ENCODE peak calls at places on chromosomes 5 and 9, in eight cellular contexts. One of them, this sample, is unnamed.

GRCh38 chr9:34454571-34455065 is 3.8 kb downstream of the FAM219A start:
- DNase-seq in PC-3: peak
- DNase-seq in cardiac fibroblast: peak
- DNase-seq in fibroblast of the aortic adventitia: peak
- DNase-seq in neural progenitor cell: no peak
- DNase-seq in A549: peak
- DNase-seq in GM06990: no peak
- DNase-seq in fibroblast of lung: peak
- DNase-seq in this sample: peak

GRCh38 chr5:67815455-67816391 is 399.8 kb upstream of the PIK3R1 start:
- DNase-seq in PC-3: peak
- DNase-seq in cardiac fibroblast: peak
- DNase-seq in fibroblast of the aortic adventitia: peak
- DNase-seq in neural progenitor cell: no peak
- DNase-seq in A549: no peak
- DNase-seq in GM06990: no peak
- DNase-seq in fibroblast of lung: peak
- DNase-seq in this sample: peak

GRCh38 chr9:83715221-83715620 is 7.5 kb upstream of the UBQLN1 start:
- DNase-seq in PC-3: no peak
- DNase-seq in cardiac fibroblast: no peak
- DNase-seq in fibroblast of the aortic adventitia: no peak
- DNase-seq in neural progenitor cell: no peak
- DNase-seq in A549: no peak
- DNase-seq in GM06990: no peak
- DNase-seq in fibroblast of lung: no peak
- DNase-seq in this sample: peak

GRCh38 chr5:58450811-58451629 is 8.9 kb downstream of the PLK2 start:
- DNase-seq in PC-3: no peak
- DNase-seq in cardiac fibroblast: peak
- DNase-seq in fibroblast of the aortic adventitia: peak
- DNase-seq in neural progenitor cell: no peak
- DNase-seq in A549: no peak
- DNase-seq in GM06990: no peak
- DNase-seq in fibroblast of lung: no peak
- DNase-seq in this sample: no peak

GRCh38 chr9:77021289-77021927 is 2.0 kb downstream of the FOXB2 start:
- DNase-seq in PC-3: no peak
- DNase-seq in cardiac fibroblast: peak
- DNase-seq in fibroblast of the aortic adventitia: peak
- DNase-seq in neural progenitor cell: peak
- DNase-seq in A549: no peak
- DNase-seq in GM06990: no peak
- DNase-seq in fibroblast of lung: peak
- DNase-seq in this sample: no peak

GRCh38 chr5:95647886-95648860 is 1.6 kb downstream of the RFESD start:
- DNase-seq in PC-3: no peak
- DNase-seq in cardiac fibroblast: peak
- DNase-seq in fibroblast of the aortic adventitia: peak
- DNase-seq in neural progenitor cell: no peak
- DNase-seq in A549: no peak
- DNase-seq in GM06990: no peak
- DNase-seq in fibroblast of lung: peak
- DNase-seq in this sample: peak

GRCh38 chr9:98097836-98098235 is 21.2 kb downstream of the TRIM14 start:
- DNase-seq in PC-3: peak
- DNase-seq in cardiac fibroblast: no peak
- DNase-seq in fibroblast of the aortic adventitia: no peak
- DNase-seq in neural progenitor cell: peak
- DNase-seq in A549: no peak
- DNase-seq in GM06990: no peak
- DNase-seq in fibroblast of lung: no peak
- DNase-seq in this sample: no peak

GRCh38 chr5:5886812-5887486 is 464.5 kb downstream of the ICE1 start:
- DNase-seq in PC-3: peak
- DNase-seq in cardiac fibroblast: no peak
- DNase-seq in fibroblast of the aortic adventitia: no peak
- DNase-seq in neural progenitor cell: peak
- DNase-seq in A549: peak
- DNase-seq in GM06990: peak
- DNase-seq in fibroblast of lung: no peak
- DNase-seq in this sample: no peak

GRCh38 chr9:36935768-36936497 is 98.1 kb downstream of the PAX5 start:
- DNase-seq in PC-3: no peak
- DNase-seq in cardiac fibroblast: no peak
- DNase-seq in fibroblast of the aortic adventitia: no peak
- DNase-seq in neural progenitor cell: no peak
- DNase-seq in A549: no peak
- DNase-seq in GM06990: no peak
- DNase-seq in fibroblast of lung: no peak
- DNase-seq in this sample: no peak

GRCh38 chr9:113306566-113306965 is 3.4 kb upstream of the RNF183 start:
- DNase-seq in PC-3: no peak
- DNase-seq in cardiac fibroblast: no peak
- DNase-seq in fibroblast of the aortic adventitia: no peak
- DNase-seq in neural progenitor cell: no peak
- DNase-seq in A549: no peak
- DNase-seq in GM06990: no peak
- DNase-seq in fibroblast of lung: no peak
- DNase-seq in this sample: no peak

GRCh38 chr9:113313276-113313675 is 10.1 kb upstream of the RNF183 start:
- DNase-seq in PC-3: no peak
- DNase-seq in cardiac fibroblast: no peak
- DNase-seq in fibroblast of the aortic adventitia: no peak
- DNase-seq in neural progenitor cell: no peak
- DNase-seq in A549: no peak
- DNase-seq in GM06990: no peak
- DNase-seq in fibroblast of lung: no peak
- DNase-seq in this sample: no peak

GRCh38 chr9:113307401-113307975 is 4.3 kb upstream of the RNF183 start:
- DNase-seq in PC-3: no peak
- DNase-seq in cardiac fibroblast: no peak
- DNase-seq in fibroblast of the aortic adventitia: no peak
- DNase-seq in neural progenitor cell: no peak
- DNase-seq in A549: no peak
- DNase-seq in GM06990: no peak
- DNase-seq in fibroblast of lung: no peak
- DNase-seq in this sample: no peak

GRCh38 chr9:113310538-113310937 is 7.4 kb upstream of the RNF183 start:
- DNase-seq in PC-3: no peak
- DNase-seq in cardiac fibroblast: no peak
- DNase-seq in fibroblast of the aortic adventitia: peak
- DNase-seq in neural progenitor cell: no peak
- DNase-seq in A549: no peak
- DNase-seq in GM06990: no peak
- DNase-seq in fibroblast of lung: no peak
- DNase-seq in this sample: peak

DNA sequence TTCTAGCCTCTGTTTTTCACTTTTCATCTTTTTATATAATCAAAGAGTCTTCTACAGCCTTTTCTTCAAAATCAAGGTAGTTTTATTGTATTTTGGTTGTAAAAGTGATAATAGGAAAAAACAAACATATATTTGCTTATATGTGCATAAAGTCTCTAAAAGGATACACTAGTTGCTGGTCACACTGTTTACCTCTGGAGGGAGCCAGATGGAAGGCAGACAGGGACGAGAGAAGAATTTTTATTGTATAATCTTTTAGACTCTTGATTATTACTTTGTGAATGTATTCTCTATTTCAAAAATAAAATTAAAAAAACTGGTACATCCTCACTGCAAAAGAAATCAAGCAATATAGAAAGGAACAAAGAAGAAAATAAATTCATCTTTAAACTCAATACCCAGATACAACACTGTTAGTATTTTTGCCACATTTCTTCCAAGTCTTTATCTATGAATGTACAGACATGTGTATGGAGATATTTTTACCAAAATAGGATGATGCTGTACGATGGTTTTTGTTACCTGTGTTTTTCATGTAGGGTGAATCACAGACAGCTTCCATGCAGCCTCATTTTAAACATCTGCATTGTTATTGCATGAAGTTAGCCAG is 6.1 kb upstream of the RNF183 start:
- DNase-seq in PC-3: peak
- DNase-seq in cardiac fibroblast: peak
- DNase-seq in fibroblast of the aortic adventitia: peak
- DNase-seq in neural progenitor cell: peak
- DNase-seq in A549: peak
- DNase-seq in GM06990: no peak
- DNase-seq in fibroblast of lung: peak
- DNase-seq in this sample: peak
- TF ChIP-seq CTCF in PC-3: peak
- TF ChIP-seq CTCF in cardiac fibroblast: peak
- TF ChIP-seq CTCF in fibroblast of the aortic adventitia: peak
- TF ChIP-seq CTCF in neural progenitor cell: peak
- TF ChIP-seq CTCF in A549: peak
- TF ChIP-seq CTCF in GM06990: peak
- TF ChIP-seq CTCF in fibroblast of lung: peak
- TF ChIP-seq CTCF in this sample: peak

GRCh38 chr5:140546851-140547507 is 483 bp upstream of the EIF4EBP3 start:
- DNase-seq in PC-3: peak
- DNase-seq in cardiac fibroblast: peak
- DNase-seq in fibroblast of the aortic adventitia: no peak
- DNase-seq in neural progenitor cell: no peak
- DNase-seq in A549: no peak
- DNase-seq in GM06990: no peak
- DNase-seq in fibroblast of lung: no peak
- DNase-seq in this sample: no peak
- H3K4me3 ChIP-seq in PC-3: no peak
- H3K4me3 ChIP-seq in cardiac fibroblast: no peak
- H3K4me3 ChIP-seq in fibroblast of the aortic adventitia: no peak
- H3K4me3 ChIP-seq in neural progenitor cell: peak
- H3K4me3 ChIP-seq in A549: no peak
- H3K4me3 ChIP-seq in GM06990: no peak
- H3K4me3 ChIP-seq in fibroblast of lung: no peak
- H3K4me3 ChIP-seq in this sample: no peak

GRCh38 chr9:103798620-103799019 is 295.5 kb upstream of the SMC2 start:
- DNase-seq in PC-3: peak
- DNase-seq in cardiac fibroblast: peak
- DNase-seq in fibroblast of the aortic adventitia: no peak
- DNase-seq in neural progenitor cell: no peak
- DNase-seq in A549: peak
- DNase-seq in GM06990: no peak
- DNase-seq in fibroblast of lung: no peak
- DNase-seq in this sample: peak
- TF ChIP-seq CTCF in PC-3: no peak
- TF ChIP-seq CTCF in cardiac fibroblast: no peak
- TF ChIP-seq CTCF in fibroblast of the aortic adventitia: no peak
- TF ChIP-seq CTCF in neural progenitor cell: no peak
- TF ChIP-seq CTCF in A549: no peak
- TF ChIP-seq CTCF in GM06990: no peak
- TF ChIP-seq CTCF in fibroblast of lung: no peak
- TF ChIP-seq CTCF in this sample: no peak

GRCh38 chr5:171438753-171439152 is 19.3 kb downstream of the FGF18 start:
- DNase-seq in PC-3: no peak
- DNase-seq in cardiac fibroblast: no peak
- DNase-seq in fibroblast of the aortic adventitia: no peak
- DNase-seq in neural progenitor cell: no peak
- DNase-seq in A549: no peak
- DNase-seq in GM06990: no peak
- DNase-seq in fibroblast of lung: no peak
- DNase-seq in this sample: no peak

GRCh38 chr5:171436804-171437285 is 17.4 kb downstream of the FGF18 start:
- DNase-seq in PC-3: no peak
- DNase-seq in cardiac fibroblast: no peak
- DNase-seq in fibroblast of the aortic adventitia: no peak
- DNase-seq in neural progenitor cell: no peak
- DNase-seq in A549: no peak
- DNase-seq in GM06990: no peak
- DNase-seq in fibroblast of lung: no peak
- DNase-seq in this sample: no peak

GRCh38 chr5:171435908-171436307 is 16.5 kb downstream of the FGF18 start:
- DNase-seq in PC-3: no peak
- DNase-seq in cardiac fibroblast: no peak
- DNase-seq in fibroblast of the aortic adventitia: no peak
- DNase-seq in neural progenitor cell: no peak
- DNase-seq in A549: no peak
- DNase-seq in GM06990: no peak
- DNase-seq in fibroblast of lung: no peak
- DNase-seq in this sample: no peak

GRCh38 chr5:171434874-171435273 is 15.4 kb downstream of the FGF18 start:
- DNase-seq in PC-3: no peak
- DNase-seq in cardiac fibroblast: no peak
- DNase-seq in fibroblast of the aortic adventitia: no peak
- DNase-seq in neural progenitor cell: no peak
- DNase-seq in A549: no peak
- DNase-seq in GM06990: no peak
- DNase-seq in fibroblast of lung: no peak
- DNase-seq in this sample: no peak

DNA sequence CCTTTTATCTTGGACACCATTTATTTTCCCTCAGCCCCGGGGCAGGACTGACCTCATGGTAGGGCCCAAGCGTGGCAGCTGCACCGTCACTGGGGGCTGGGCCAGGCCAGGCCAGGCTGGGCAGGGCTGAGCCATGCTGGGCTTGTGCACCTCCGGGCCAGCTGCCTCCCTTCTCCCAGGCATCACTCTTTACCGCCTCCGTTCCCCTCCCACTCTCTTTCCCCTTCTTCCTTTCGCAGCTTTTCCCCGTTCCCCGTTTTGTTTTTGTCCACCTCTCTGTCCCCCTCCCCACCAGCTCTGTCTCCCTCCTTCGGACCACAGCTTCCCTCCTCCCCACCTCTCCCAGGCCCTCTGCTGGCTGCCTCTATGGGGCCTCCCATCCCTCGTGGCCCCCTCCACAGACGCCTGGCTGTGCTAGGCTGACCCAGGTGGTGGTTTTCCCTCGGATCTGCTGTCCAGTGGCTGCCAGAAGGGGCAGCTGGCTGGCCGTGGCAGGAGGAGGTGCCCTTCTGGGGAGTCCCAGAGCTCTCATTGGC is 17.9 kb downstream of the FGF18 start:
- DNase-seq in PC-3: no peak
- DNase-seq in cardiac fibroblast: no peak
- DNase-seq in fibroblast of the aortic adventitia: no peak
- DNase-seq in neural progenitor cell: peak
- DNase-seq in A549: no peak
- DNase-seq in GM06990: no peak
- DNase-seq in fibroblast of lung: no peak
- DNase-seq in this sample: peak
- H3K4me3 ChIP-seq in PC-3: no peak
- H3K4me3 ChIP-seq in cardiac fibroblast: no peak
- H3K4me3 ChIP-seq in fibroblast of the aortic adventitia: no peak
- H3K4me3 ChIP-seq in neural progenitor cell: no peak
- H3K4me3 ChIP-seq in A549: no peak
- H3K4me3 ChIP-seq in GM06990: no peak
- H3K4me3 ChIP-seq in fibroblast of lung: no peak
- H3K4me3 ChIP-seq in this sample: no peak

GRCh38 chr5:112366987-112367386 is 52.1 kb downstream of the EPB41L4A start:
- DNase-seq in PC-3: peak
- DNase-seq in cardiac fibroblast: peak
- DNase-seq in fibroblast of the aortic adventitia: no peak
- DNase-seq in neural progenitor cell: peak
- DNase-seq in A549: peak
- DNase-seq in GM06990: no peak
- DNase-seq in fibroblast of lung: no peak
- DNase-seq in this sample: peak
- TF ChIP-seq CTCF in PC-3: peak
- TF ChIP-seq CTCF in cardiac fibroblast: peak
- TF ChIP-seq CTCF in fibroblast of the aortic adventitia: no peak
- TF ChIP-seq CTCF in neural progenitor cell: peak
- TF ChIP-seq CTCF in A549: no peak
- TF ChIP-seq CTCF in GM06990: peak
- TF ChIP-seq CTCF in fibroblast of lung: no peak
- TF ChIP-seq CTCF in this sample: peak

This sample was measured in choroid plexus epithelial cell.